ENCODE peak calls at places on chromosomes 12 and 14, in four cellular contexts. K is GM23338; J is activated naive CD4-positive, alpha-beta T cell treated with anti-CD3 and anti-CD28 coated beads, Interleukin-2, amount 50 U/mL, for 16 hours; P is PC-3. D is an unnamed sample.

GRCh38 chr14:22982477-22983245 is at the start of gene AJUBA:
- DNase-seq in K (peak), J (peak), P (peak), D (peak)

GRCh38 chr12:1919284-1919683 is 832 bp upstream of the CACNA2D4 start:
- DNase-seq in K (no peak), J (no peak), P (no peak), D (no peak)

GRCh38 chr14:52801014-52801708 is 9.8 kb upstream of the GNPNAT1 start:
- DNase-seq in K (no peak), J (no peak), P (peak), D (no peak)

GRCh38 chr12:128966411-128966810 is 113.1 kb downstream of the GLT1D1 start:
- DNase-seq in K (no peak), J (no peak), P (no peak), D (no peak)

GRCh38 chr14:87260460-87260859 is 732.5 kb downstream of the GALC start:
- DNase-seq in K (peak), J (no peak), P (no peak), D (no peak)

GRCh38 chr12:55712154-55712553 is 3.7 kb upstream of the BLOC1S1 start:
- DNase-seq in K (no peak), J (no peak), P (no peak), D (no peak)

GRCh38 chr14:96037891-96038557 is 1.1 kb upstream of the C14orf132 start:
- DNase-seq in K (peak), J (no peak), P (no peak), D (no peak)

GRCh38 chr14:36507847-36508417 is 12.1 kb downstream of the NKX2-1 start:
- DNase-seq in K (peak), J (no peak), P (no peak), D (no peak)

GRCh38 chr12:6828671-6829531 is 694 bp downstream of the P3H3 start:
- DNase-seq in K (peak), J (peak), P (no peak), D (no peak)

GRCh38 chr14:30966415-30967363 is 58.8 kb upstream of the AP4S1 start:
- DNase-seq in K (no peak), J (no peak), P (peak), D (no peak)

GRCh38 chr12:91620949-91621348 is 438.3 kb upstream of the DCN start:
- DNase-seq in K (no peak), J (no peak), P (no peak), D (no peak)

GRCh38 chr12:94152292-94153083 is 4.1 kb downstream of the PLXNC1 start:
- DNase-seq in K (no peak), J (no peak), P (peak), D (no peak)

GRCh38 chr14:100056964-100057817 is 8.0 kb upstream of the EVL start:
- DNase-seq in K (peak), J (no peak), P (peak), D (no peak)

GRCh38 chr12:109084425-109084824 is 8.8 kb downstream of the ALKBH2 start:
- DNase-seq in K (no peak), J (no peak), P (no peak), D (no peak)

GRCh38 chr12:65741662-65742480 is 82.4 kb upstream of the HMGA2 start:
- DNase-seq in K (peak), J (peak), P (no peak), D (no peak)

GRCh38 chr14:50475460-50475859 is 56.9 kb downstream of the MAP4K5 start:
- DNase-seq in K (no peak), J (no peak), P (peak), D (no peak)

GRCh38 chr12:4116251-4117111 is 157.1 kb upstream of the CCND2 start:
- DNase-seq in K (peak), J (no peak), P (no peak), D (peak)

GRCh38 chr12:76449572-76449971 is 101.4 kb upstream of the BBS10 start:
- DNase-seq in K (no peak), J (no peak), P (peak), D (no peak)

GRCh38 chr12:55720894-55721444 is 776 bp downstream of the RDH5 start:
- DNase-seq in K (peak), J (no peak), P (peak), D (peak)

GRCh38 chr12:117262749-117263148 is 72.5 kb upstream of the FBXO21 start:
- DNase-seq in K (no peak), J (no peak), P (no peak), D (no peak)

GRCh38 chr14:82223276-82223675 is 689.6 kb upstream of the SEL1L start:
- DNase-seq in K (no peak), J (no peak), P (no peak), D (no peak)

GRCh38 chr14:33730163-33730562 is 220.7 kb downstream of the EGLN3 start:
- DNase-seq in K (no peak), J (no peak), P (peak), D (no peak)

GRCh38 chr12:73863541-73863940 is 674.1 kb upstream of the ATXN7L3B start:
- DNase-seq in K (no peak), J (no peak), P (peak), D (no peak)

GRCh38 chr14:89014570-89014847 is 190.1 kb downstream of the TTC8 start:
- DNase-seq in K (no peak), J (no peak), P (no peak), D (no peak)

GRCh38 chr12:118256352-118256751 is 116.4 kb downstream of the TAOK3 start:
- DNase-seq in K (no peak), J (no peak), P (no peak), D (no peak)

GRCh38 chr12:7354521-7354920 is 50.6 kb downstream of the ACSM4 start:
- DNase-seq in K (no peak), J (no peak), P (peak), D (no peak)

GRCh38 chr12:67661311-67662011 is 12.9 kb downstream of the DYRK2 start:
- DNase-seq in K (no peak), J (no peak), P (peak), D (peak)

GRCh38 chr12:26119391-26119981 is 5.4 kb downstream of the BHLHE41 start:
- DNase-seq in K (peak), J (no peak), P (peak), D (no peak)

D was measured in AG09309.